ENCODE peak calls at places on chromosomes 13 and 19, in eight cellular contexts. X is esophagus squamous epithelium; G is AG09309; C is ovary; H is thoracic aorta; S is activated CD8-positive, alpha-beta T cell treated with anti-CD3 and anti-CD28 coated beads for 36 hours; D is CD4-positive, alpha-beta T cell; Y is tibial artery. F is an unnamed sample.

GRCh38 chr19:56973713-56974553 is 133.4 kb upstream of the PEG3 start:
- DNase-seq in X (no peak), G (no peak), C (peak), H (no peak), S (no peak), D (no peak), Y (no peak), F (no peak)

GRCh38 chr13:78147905-78148304 is 229.3 kb upstream of the EDNRB start:
- DNase-seq in X (no peak), G (peak), C (no peak), H (no peak), S (no peak), D (no peak), Y (no peak), F (no peak)

GRCh38 chr13:99827011-99827410 is 144.6 kb downstream of the ZIC5 start:
- DNase-seq in X (no peak), G (no peak), C (no peak), H (no peak), S (no peak), D (no peak), Y (no peak), F (no peak)

GRCh38 chr19:10876459-10877240 is 5.3 kb downstream of the CARM1 start:
- DNase-seq in X (no peak), G (no peak), C (no peak), H (peak), S (peak), D (no peak), Y (peak), F (peak)

GRCh38 chr19:43305642-43306041 is 36.3 kb upstream of the PSG9 start:
- DNase-seq in X (no peak), G (no peak), C (no peak), H (no peak), S (no peak), D (no peak), Y (no peak), F (no peak)

GRCh38 chr13:75537401-75538365 is at the start of gene COMMD6:
- DNase-seq in X (peak), G (peak), C (peak), H (peak), S (peak), D (peak), Y (peak), F (peak)

GRCh38 chr13:45615501-45616101 is at the start of gene ERICH6B:
- DNase-seq in X (no peak), G (no peak), C (peak), H (no peak), S (peak), D (no peak), Y (peak), F (no peak)

GRCh38 chr19:43624933-43625332 is 5.5 kb upstream of the ZNF428 start:
- DNase-seq in X (peak), G (no peak), C (no peak), H (no peak), S (peak), D (peak), Y (peak), F (peak)

GRCh38 chr13:98787986-98788385 is 35.5 kb upstream of the SLC15A1 start:
- DNase-seq in X (no peak), G (no peak), C (no peak), H (no peak), S (no peak), D (no peak), Y (no peak), F (no peak)

GRCh38 chr13:46982856-46983582 is 86.2 kb upstream of the HTR2A start:
- DNase-seq in X (no peak), G (no peak), C (no peak), H (no peak), S (peak), D (no peak), Y (no peak), F (peak)

GRCh38 chr19:29680447-29680846 is 15.2 kb downstream of the PLEKHF1 start:
- DNase-seq in X (peak), G (no peak), C (no peak), H (no peak), S (peak), D (peak), Y (no peak), F (peak)

GRCh38 chr13:77105051-77105450 is 78.1 kb upstream of the FBXL3 start:
- DNase-seq in X (no peak), G (no peak), C (no peak), H (no peak), S (no peak), D (no peak), Y (no peak), F (no peak)

GRCh38 chr19:51511353-51511752 is 9.8 kb upstream of the SIGLEC12 start:
- DNase-seq in X (no peak), G (no peak), C (no peak), H (no peak), S (peak), D (no peak), Y (no peak), F (peak)

GRCh38 chr19:29667941-29668340 is 2.7 kb downstream of the PLEKHF1 start:
- DNase-seq in X (no peak), G (no peak), C (no peak), H (no peak), S (peak), D (peak), Y (no peak), F (no peak)

GRCh38 chr19:3243851-3244700 is 19.6 kb downstream of the CELF5 start:
- DNase-seq in X (no peak), G (peak), C (no peak), H (no peak), S (peak), D (peak), Y (no peak), F (no peak)

GRCh38 chr13:39259371-39259770 is 221.1 kb downstream of the NHLRC3 start:
- DNase-seq in X (no peak), G (no peak), C (no peak), H (no peak), S (peak), D (no peak), Y (no peak), F (peak)

GRCh38 chr19:53538378-53539109 is 599 bp downstream of the ZNF331 start:
- DNase-seq in X (no peak), G (no peak), C (no peak), H (no peak), S (peak), D (no peak), Y (no peak), F (no peak)

GRCh38 chr19:22605275-22606211 is 28.6 kb upstream of the ZNF492 start:
- DNase-seq in X (no peak), G (no peak), C (no peak), H (no peak), S (no peak), D (no peak), Y (no peak), F (no peak)

GRCh38 chr13:20882206-20882605 is 20.3 kb downstream of the XPO4 start:
- DNase-seq in X (no peak), G (no peak), C (no peak), H (no peak), S (no peak), D (no peak), Y (no peak), F (no peak)

GRCh38 chr13:36680918-36681317 is 7.1 kb downstream of the SERTM1 start:
- DNase-seq in X (no peak), G (no peak), C (no peak), H (no peak), S (no peak), D (no peak), Y (no peak), F (no peak)

GRCh38 chr19:38990949-38991697 is 15.6 kb upstream of the FBXO17 start:
- DNase-seq in X (no peak), G (no peak), C (no peak), H (no peak), S (no peak), D (no peak), Y (peak), F (no peak)

GRCh38 chr13:73223372-73223781 is 164.6 kb downstream of the KLF5 start:
- DNase-seq in X (no peak), G (no peak), C (no peak), H (no peak), S (peak), D (no peak), Y (no peak), F (peak)

GRCh38 chr19:42017040-42017439 is 23.0 kb upstream of the ATP1A3 start:
- DNase-seq in X (no peak), G (no peak), C (no peak), H (no peak), S (no peak), D (no peak), Y (no peak), F (no peak)

GRCh38 chr13:43269037-43269476 is 245.7 kb downstream of the DNAJC15 start:
- DNase-seq in X (no peak), G (peak), C (peak), H (no peak), S (no peak), D (no peak), Y (no peak), F (no peak)

GRCh38 chr19:17385878-17386611 is 8.0 kb downstream of the CCDC194 start:
- DNase-seq in X (no peak), G (no peak), C (no peak), H (no peak), S (peak), D (peak), Y (peak), F (peak)

GRCh38 chr19:29889702-29890101 is 52.3 kb upstream of the URI1 start:
- DNase-seq in X (no peak), G (no peak), C (no peak), H (no peak), S (no peak), D (no peak), Y (no peak), F (no peak)

GRCh38 chr13:40559915-40560314 is 106.5 kb downstream of the FOXO1 start:
- DNase-seq in X (no peak), G (no peak), C (no peak), H (no peak), S (no peak), D (no peak), Y (no peak), F (no peak)

GRCh38 chr19:30227661-30228112 is 144.5 kb upstream of the ZNF536 start:
- DNase-seq in X (no peak), G (no peak), C (no peak), H (no peak), S (peak), D (no peak), Y (peak), F (peak)

GRCh38 chr19:1406818-1407661 is at the start of gene DAZAP1:
- DNase-seq in X (peak), G (peak), C (peak), H (peak), S (peak), D (peak), Y (peak), F (peak)

GRCh38 chr13:38350114-38350617 is 515 bp downstream of the UFM1 start:
- DNase-seq in X (no peak), G (peak), C (peak), H (peak), S (peak), D (peak), Y (peak), F (peak)

GRCh38 chr13:33931397-33931987 is 113.5 kb downstream of the RFC3 start:
- DNase-seq in X (no peak), G (peak), C (no peak), H (no peak), S (peak), D (no peak), Y (no peak), F (peak)
- TF ChIP-seq CTCF in X (peak), G (peak), C (no peak), H (peak), S (no peak), D (no peak), Y (peak), F (no peak)

GRCh38 chr19:12034196-12034595 is 1.3 kb downstream of the ZNF433 start:
- DNase-seq in X (no peak), G (no peak), C (no peak), H (no peak), S (no peak), D (no peak), Y (no peak), F (no peak)

GRCh38 chr19:12034610-12035009 is 869 bp downstream of the ZNF433 start:
- DNase-seq in X (no peak), G (no peak), C (no peak), H (no peak), S (no peak), D (no peak), Y (no peak), F (peak)

GRCh38 chr19:12035220-12036172 is at the start of gene ZNF433:
- DNase-seq in X (no peak), G (no peak), C (peak), H (peak), S (peak), D (peak), Y (peak), F (peak)
- TF ChIP-seq CTCF in X (no peak), G (no peak), C (no peak), H (no peak), S (no peak), D (no peak), Y (no peak), F (no peak)

GRCh38 chr13:71285700-71286099 is 581.3 kb downstream of the DACH1 start:
- DNase-seq in X (no peak), G (no peak), C (no peak), H (no peak), S (peak), D (no peak), Y (no peak), F (no peak)
- TF ChIP-seq CTCF in X (no peak), G (no peak), C (no peak), H (no peak), S (no peak), D (no peak), Y (no peak), F (peak)

DNA sequence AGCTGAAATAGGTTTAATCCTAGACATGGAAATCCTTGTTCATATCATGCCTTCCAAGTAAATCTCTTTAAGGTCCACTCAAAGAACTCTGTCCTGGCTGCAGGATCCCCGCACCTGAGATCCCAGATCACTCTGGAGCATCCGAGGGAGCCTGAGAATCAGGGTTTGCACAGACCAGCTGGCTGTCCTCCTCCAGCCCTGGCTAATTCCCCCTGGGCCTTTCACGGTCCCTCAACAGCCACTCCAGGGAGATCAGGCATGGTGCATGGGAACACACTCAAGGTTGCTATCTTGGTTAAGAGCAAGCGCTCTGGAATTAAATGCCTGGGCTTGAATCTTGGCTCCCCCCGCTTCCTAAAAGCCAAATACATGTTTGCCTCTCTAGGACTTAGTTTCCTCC is 130.8 kb downstream of the IRS2 start:
- DNase-seq in X (no peak), G (no peak), C (no peak), H (no peak), S (no peak), D (no peak), Y (no peak), F (no peak)
- TF ChIP-seq CTCF in X (no peak), G (no peak), C (no peak), H (no peak), S (no peak), D (no peak), Y (no peak), F (no peak)

F was measured in GM20000.